ENCODE peak calls at places on chromosomes 16 and 17, in five cellular contexts. X is hepatocyte, F is dorsolateral prefrontal cortex, D is HepG2, P is transverse colon. O is an unnamed sample.

GRCh38 chr16:13436641-13437423 is 483.1 kb upstream of the ERCC4 start:
- DNase-seq in X (peak; percentile 84), F (no peak), D (peak; percentile 66), P (no peak), O (no peak)

GRCh38 chr16:76910931-76911330 is 280.1 kb upstream of the MON1B start:
- DNase-seq in X (peak; percentile 19), F (no peak), D (no peak), P (no peak), O (no peak)

GRCh38 chr17:36127882-36128369 is 24.3 kb downstream of the CCL4 start:
- DNase-seq in X (no peak), F (no peak), D (no peak), P (no peak), O (no peak)

GRCh38 chr17:46977348-46977747 is 1.7 kb downstream of the RPRML start:
- DNase-seq in X (peak; percentile 65), F (no peak), D (peak; percentile 54), P (peak; percentile 19), O (no peak)

GRCh38 chr17:19812407-19812806 is 55.3 kb downstream of the ULK2 start:
- DNase-seq in X (peak; percentile 16), F (peak; percentile 64), D (no peak), P (no peak), O (no peak)

GRCh38 chr17:20263595-20263994 is 203.7 kb downstream of the LGALS9B start:
- DNase-seq in X (no peak), F (no peak), D (no peak), P (no peak), O (no peak)

GRCh38 chr17:50047488-50048126 is 8.3 kb upstream of the ITGA3 start:
- DNase-seq in X (no peak), F (no peak), D (no peak), P (no peak), O (no peak)

GRCh38 chr17:42337442-42337841 is 49.1 kb downstream of the STAT5A start:
- DNase-seq in X (no peak), F (no peak), D (no peak), P (peak; percentile 38), O (no peak)

GRCh38 chr16:84451781-84452180 is 52.7 kb downstream of the MEAK7 start:
- DNase-seq in X (no peak), F (no peak), D (no peak), P (no peak), O (no peak)

GRCh38 chr16:84450176-84450865 is 54.1 kb downstream of the MEAK7 start:
- DNase-seq in X (no peak), F (no peak), D (no peak), P (no peak), O (peak; percentile 60)

GRCh38 chr16:84448444-84448843 is 56.0 kb downstream of the MEAK7 start:
- DNase-seq in X (no peak), F (no peak), D (no peak), P (no peak), O (peak; percentile 28)

GRCh38 chr16:84446596-84447392 is 57.7 kb downstream of the MEAK7 start:
- DNase-seq in X (no peak), F (no peak), D (no peak), P (no peak), O (no peak)

GRCh38 chr16:84449156-84450140 is 55.0 kb downstream of the MEAK7 start:
- DNase-seq in X (no peak), F (no peak), D (no peak), P (peak; percentile 71), O (peak; percentile 57)
- H3K27ac ChIP-seq in X (no peak overlapping the region), F (no peak overlapping the region), D (no peak overlapping the region), P (no peak overlapping the region), O (no peak overlapping the region)

GRCh38 chr17:8153550-8153956 is 1.3 kb upstream of the PER1 start:
- DNase-seq in X (peak; percentile 95), F (peak; percentile 82), D (peak; percentile 97), P (peak; percentile 85), O (peak; percentile 90)

GRCh38 chr17:8155341-8156173 is 3.4 kb upstream of the PER1 start:
- DNase-seq in X (peak; percentile 26), F (no peak), D (no peak), P (no peak), O (no peak)

GRCh38 chr17:8153957-8154607 is 1.9 kb upstream of the PER1 start:
- DNase-seq in X (peak; percentile 98), F (peak; percentile 95), D (peak; percentile 69), P (peak; percentile 99), O (peak; percentile 100)

GRCh38 chr17:8152981-8153549 is 861 bp upstream of the PER1 start:
- DNase-seq in X (no peak), F (no peak), D (no peak), P (no peak), O (peak; percentile 80)

DNA sequence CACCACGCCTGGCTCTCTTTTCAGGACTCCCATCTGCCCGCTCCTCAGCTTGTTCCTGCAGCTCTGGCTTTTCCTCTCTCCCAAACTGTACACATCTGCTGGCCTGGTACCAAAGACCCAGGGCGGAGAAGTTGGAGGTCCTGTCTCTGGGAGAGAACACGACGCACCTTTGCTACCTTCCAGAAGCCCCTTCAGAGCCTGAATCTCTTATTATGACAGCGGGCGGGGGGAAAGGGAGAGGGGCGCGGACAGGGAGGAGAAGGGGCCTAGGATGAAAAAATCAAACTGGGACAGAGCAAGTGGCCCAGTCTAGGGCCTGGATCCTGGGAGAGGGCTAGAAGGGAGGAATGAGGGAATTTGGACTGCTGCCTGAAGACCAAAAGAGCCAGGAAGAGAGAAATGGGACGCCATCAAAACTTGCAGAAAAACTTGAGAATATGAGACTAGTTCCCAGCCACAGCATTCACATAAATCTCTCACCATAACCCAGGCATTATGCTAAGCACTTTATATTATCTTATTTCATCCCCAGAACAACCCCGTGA is 2.5 kb upstream of the PER1 start:
- DNase-seq in X (no peak), F (no peak), D (no peak), P (no peak), O (no peak)
- H3K4me3 ChIP-seq in X (peak overlapping the region; percentile 11), F (peak overlapping the region; percentile 91), D (peak overlapping the region; percentile 70), P (peak overlapping the region; percentile 92), O (peak overlapping the region; percentile 73)

GRCh38 chr17:7415784-7416183 is 4.3 kb upstream of the SPEM1 start:
- DNase-seq in X (no peak), F (no peak), D (no peak), P (no peak), O (no peak)

GRCh38 chr17:7414837-7415236 is 5.3 kb upstream of the SPEM1 start:
- DNase-seq in X (no peak), F (no peak), D (no peak), P (no peak), O (no peak)

GRCh38 chr17:7417056-7417655 is 3.0 kb upstream of the SPEM1 start:
- DNase-seq in X (no peak), F (no peak), D (no peak), P (no peak), O (no peak)

GRCh38 chr17:7418472-7419152 is 1.5 kb upstream of the SPEM1 start:
- DNase-seq in X (no peak), F (no peak), D (no peak), P (no peak), O (no peak)

GRCh38 chr17:7416323-7416722 is 3.8 kb upstream of the SPEM1 start:
- DNase-seq in X (no peak), F (no peak), D (no peak), P (no peak), O (no peak)
- TF ChIP-seq CTCF in X (no peak), F (no peak), D (peak; percentile 40), P (no peak), O (no peak)

DNA sequence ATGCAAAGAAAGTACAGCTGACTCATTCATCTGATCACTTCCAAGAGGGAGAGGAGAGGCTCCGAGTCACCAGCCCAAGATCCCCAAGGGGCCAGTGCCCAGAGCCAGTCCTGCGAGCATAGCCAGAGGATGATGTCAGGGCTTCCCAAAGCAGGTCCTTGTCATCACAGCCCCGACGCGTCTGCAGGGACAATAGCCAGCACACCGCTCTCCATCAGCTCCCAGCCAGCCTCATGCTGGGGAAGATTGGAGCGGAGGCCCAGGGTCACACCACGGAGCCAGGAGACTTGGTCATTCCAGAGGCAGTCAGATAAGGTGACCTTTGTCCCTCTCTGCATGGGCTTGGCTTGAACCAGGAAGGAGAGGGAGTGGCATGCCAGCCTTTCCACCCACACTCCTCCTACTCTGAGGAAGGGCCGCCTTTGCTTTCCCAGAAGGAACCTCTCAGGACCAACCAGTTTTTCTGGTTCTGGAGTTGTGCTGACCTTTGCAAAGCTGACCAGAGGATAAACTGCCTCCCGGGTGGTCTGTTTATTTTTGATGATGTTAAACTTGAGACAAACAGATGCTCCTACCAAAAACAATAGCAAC is 58.3 kb upstream of the ARHGAP44 start:
- DNase-seq in X (peak; percentile 87), F (no peak), D (no peak), P (peak; percentile 81), O (peak; percentile 94)
- H3K27ac ChIP-seq in X (peak overlapping the region; percentile 93), F (no peak overlapping the region), D (no peak overlapping the region), P (peak overlapping the region; percentile 80), O (peak overlapping the region; percentile 90)

GRCh38 chr17:48704521-48704920 is 17.8 kb downstream of the PRAC1 start:
- DNase-seq in X (no peak), F (no peak), D (no peak), P (no peak), O (no peak)
- H3K4me3 ChIP-seq in X (no peak overlapping the region), F (no peak overlapping the region), D (no peak overlapping the region), P (no peak overlapping the region), O (no peak overlapping the region)

DNA sequence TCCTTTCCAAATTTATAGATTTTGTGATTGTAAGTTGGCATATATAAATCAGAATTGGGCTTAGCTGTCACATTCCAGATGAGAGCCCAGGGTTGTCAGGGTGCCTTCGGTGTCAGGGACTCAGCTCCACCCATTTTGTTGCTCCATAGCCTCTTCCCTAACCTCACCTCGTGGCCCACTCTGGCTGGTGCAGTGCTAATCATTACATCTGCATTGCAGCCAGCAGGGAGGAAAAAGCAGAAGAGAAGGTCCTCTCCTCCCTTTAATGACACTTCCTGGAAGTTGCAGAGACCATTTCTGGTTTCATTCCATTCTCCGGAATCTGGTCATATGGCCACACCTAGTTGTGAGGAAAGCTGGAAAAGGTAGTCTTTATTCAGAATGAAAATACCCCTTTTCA is 113.3 kb downstream of the CCT6B start:
- DNase-seq in X (no peak), F (no peak), D (no peak), P (no peak), O (no peak)
- TF ChIP-seq CTCF in X (no peak), F (no peak), D (no peak), P (no peak), O (no peak)